ENCODE peak calls at places on chromosomes 2 and 18, in six cellular contexts. M is WTC11, J is cardiac fibroblast, G is AG20443, E is mucosa of descending colon, H is EL. C is an unnamed sample.
A peak's percentile ranks its signal among the peaks of the same experiment; 100 is the strongest.

GRCh38 chr2:229686122-229686919 is 28.0 kb downstream of the DNER start:
- DNase-seq in E (no peak), M (no peak), H (no peak), J (no peak), G (no peak), C (no peak)

GRCh38 chr18:65735166-65735565 is 15.6 kb upstream of the CDH7 start:
- DNase-seq in G (no peak), J (no peak), H (no peak), M (no peak), E (no peak), C (no peak)

GRCh38 chr2:15561574-15562344 is 625 bp upstream of the NBAS start:
- DNase-seq in M (no peak), E (no peak), H (peak; percentile 34), J (peak; percentile 71), G (peak; percentile 55), C (peak; percentile 58)

GRCh38 chr2:211931314-211931713 is 607.3 kb downstream of the ERBB4 start:
- DNase-seq in H (no peak), E (no peak), M (no peak), J (no peak), G (no peak), C (no peak)

GRCh38 chr2:15677141-15677911 is 85.7 kb downstream of the DDX1 start:
- DNase-seq in H (no peak), J (peak; percentile 21), E (no peak), G (no peak), M (no peak), C (no peak)

GRCh38 chr2:75547345-75548035 is 13.2 kb downstream of the EVA1A start:
- DNase-seq in G (no peak), J (peak; percentile 34), M (no peak), H (peak; percentile 68), E (no peak), C (peak; percentile 83)

GRCh38 chr2:170817247-170817998 is 736 bp downstream of the GAD1 start:
- DNase-seq in J (peak; percentile 18), E (no peak), H (peak; percentile 42), G (peak; percentile 46), M (peak; percentile 46), C (peak; percentile 83)

GRCh38 chr18:13450289-13451207 is 232.0 kb downstream of the LDLRAD4 start:
- DNase-seq in G (no peak), M (no peak), E (no peak), J (no peak), H (no peak), C (no peak)

GRCh38 chr18:76328145-76328544 is 166.9 kb downstream of the ZNF516 start:
- DNase-seq in M (no peak), E (no peak), J (no peak), H (no peak), G (no peak), C (no peak)

GRCh38 chr18:56900195-56901094 is 246.4 kb upstream of the BOD1L2 start:
- DNase-seq in E (no peak), H (no peak), G (no peak), M (no peak), J (no peak), C (no peak)

GRCh38 chr2:188091235-188091634 is 200.4 kb upstream of the GULP1 start:
- DNase-seq in J (no peak), E (no peak), M (no peak), H (no peak), G (no peak), C (no peak)

GRCh38 chr2:47653909-47654789 is 128.8 kb upstream of the MSH6 start:
- DNase-seq in H (no peak), E (no peak), J (peak; percentile 49), G (no peak), M (peak; percentile 57), C (peak; percentile 52)

GRCh38 chr2:233061007-233061590 is 957 bp downstream of the INPP5D start:
- DNase-seq in M (no peak), J (no peak), E (no peak), H (no peak), G (no peak), C (no peak)

GRCh38 chr2:232382331-232383225 is 4.0 kb downstream of the ALPP start:
- DNase-seq in J (no peak), M (no peak), G (no peak), E (no peak), H (no peak), C (no peak)

GRCh38 chr2:203870481-203870880 is 2.9 kb downstream of the CTLA4 start:
- DNase-seq in M (no peak), G (no peak), J (no peak), E (peak; percentile 49), H (no peak), C (no peak)

GRCh38 chr2:21656330-21657075 is 532.7 kb downstream of the TDRD15 start:
- DNase-seq in G (no peak), H (no peak), M (no peak), E (no peak), J (no peak), C (no peak)

GRCh38 chr2:55419514-55420243 is at the start of gene CCDC88A:
- DNase-seq in H (peak; percentile 97), M (peak; percentile 98), G (peak; percentile 96), E (peak; percentile 94), J (peak; percentile 100), C (peak; percentile 97)

GRCh38 chr18:26301681-26302080 is 75.4 kb downstream of the TAF4B start:
- DNase-seq in H (no peak), M (no peak), E (no peak), G (peak; percentile 38), J (peak; percentile 42), C (no peak)

GRCh38 chr2:66569321-66569851 is 134.5 kb downstream of the MEIS1 start:
- DNase-seq in E (no peak), G (no peak), J (peak; percentile 67), M (no peak), H (peak; percentile 57), C (no peak)

GRCh38 chr2:76932550-76932949 is 589.6 kb downstream of the LRRTM4 start:
- DNase-seq in G (no peak), E (no peak), H (no peak), M (no peak), J (no peak), C (no peak)

GRCh38 chr2:145984541-145984940 is 1464.6 kb upstream of the ZEB2 start:
- DNase-seq in G (no peak), H (peak; percentile 60), M (no peak), E (no peak), J (peak; percentile 83), C (peak; percentile 21)

GRCh38 chr2:38499921-38500634 is 102.7 kb downstream of the HNRNPLL start:
- DNase-seq in M (peak; percentile 55), E (no peak), H (no peak), J (peak; percentile 23), G (peak; percentile 44), C (no peak)

GRCh38 chr2:239821694-239822075 is 203.5 kb downstream of the NDUFA10 start:
- DNase-seq in J (no peak), E (no peak), H (no peak), G (no peak), M (no peak), C (peak; percentile 25)

GRCh38 chr2:153595939-153596338 is 117.4 kb upstream of the RPRM start:
- DNase-seq in E (no peak), J (no peak), G (no peak), H (no peak), M (no peak), C (no peak)

GRCh38 chr18:26327062-26327461 is 100.8 kb downstream of the TAF4B start:
- DNase-seq in E (no peak), G (no peak), H (no peak), M (no peak), J (no peak), C (no peak)

GRCh38 chr2:13230221-13230620 is 513.5 kb downstream of the TRIB2 start:
- DNase-seq in M (no peak), J (no peak), G (no peak), H (peak; percentile 2), E (no peak), C (peak; percentile 9)

GRCh38 chr2:235864311-235864710 is 303.9 kb downstream of the GBX2 start:
- DNase-seq in E (no peak), G (no peak), M (peak; percentile 9), J (no peak), H (no peak), C (no peak)

GRCh38 chr18:63090334-63090733 is 229.2 kb downstream of the BCL2 start:
- DNase-seq in M (no peak), H (no peak), G (no peak), E (no peak), J (no peak), C (no peak)

GRCh38 chr2:131105156-131105949 is at the start of gene PLEKHB2:
- DNase-seq in H (peak; percentile 85), G (peak; percentile 99), E (peak; percentile 95), J (peak; percentile 93), M (peak; percentile 91), C (peak; percentile 97)

GRCh38 chr18:51622676-51623075 is 425.2 kb upstream of the MEX3C start:
- DNase-seq in E (no peak), M (peak; percentile 16), H (no peak), G (no peak), J (no peak), C (no peak)

GRCh38 chr2:33190393-33190937 is 243.7 kb downstream of the LTBP1 start:
- DNase-seq in E (no peak), H (no peak), M (no peak), J (no peak), G (no peak), C (no peak)

GRCh38 chr2:47058061-47058931 is 96.8 kb downstream of the STPG4 start:
- DNase-seq in J (peak; percentile 90), H (peak; percentile 45), M (no peak), G (peak; percentile 80), E (no peak), C (peak; percentile 90)

GRCh38 chr18:26470011-26470637 is 78.2 kb downstream of the KCTD1 start:
- DNase-seq in M (no peak), G (no peak), E (no peak), H (peak; percentile 24), J (no peak), C (no peak)

GRCh38 chr18:9814431-9814830 is 71.3 kb upstream of the TXNDC2 start:
- DNase-seq in E (no peak), G (peak; percentile 62), H (peak; percentile 87), M (no peak), J (peak; percentile 66), C (peak; percentile 75)

GRCh38 chr18:24427484-24427883 is 1.0 kb downstream of the IMPACT start:
- DNase-seq in E (no peak), G (peak; percentile 14), H (peak; percentile 14), M (no peak), J (peak; percentile 33), C (peak; percentile 55)

GRCh38 chr2:15747698-15748471 is 156.2 kb downstream of the DDX1 start:
- DNase-seq in M (peak; percentile 72), H (no peak), E (no peak), G (no peak), J (no peak), C (no peak)

GRCh38 chr2:112493858-112494648 is 12.1 kb downstream of the TTL start:
- DNase-seq in G (peak; percentile 83), H (peak; percentile 75), M (no peak), J (peak; percentile 56), E (no peak), C (peak; percentile 90)

GRCh38 chr2:203451686-203452085 is 83.4 kb downstream of the RAPH1 start:
- DNase-seq in H (peak; percentile 22), J (peak; percentile 36), E (no peak), G (no peak), M (no peak), C (no peak)

GRCh38 chr2:224222320-224222719 is 179.6 kb downstream of the FAM124B start:
- DNase-seq in E (no peak), H (peak; percentile 20), J (peak; percentile 52), G (no peak), M (no peak), C (no peak)

GRCh38 chr18:46718501-46719341 is 38.1 kb downstream of the ST8SIA5 start:
- DNase-seq in M (no peak), H (peak; percentile 67), G (peak; percentile 65), J (peak; percentile 21), E (no peak), C (peak; percentile 56)

C was measured in osteoblast.